ENCODE peak calls at places on chromosomes 4 and X, in four cellular contexts. V is CD8-positive, alpha-beta memory T cell; N is astrocyte; S is uterus. X is an unnamed sample.

GRCh38 chr4:128831526-128832252 is 22.2 kb downstream of the JADE1 start:
- DNase-seq in S (no peak), V (no peak), N (peak), X (no peak)

GRCh38 chr4:173990126-173990878 is 293.2 kb downstream of the FBXO8 start:
- DNase-seq in N (peak), S (peak), V (no peak), X (no peak)

GRCh38 chr4:104416725-104417363 is 77.8 kb downstream of the CXXC4 start:
- DNase-seq in N (no peak), V (no peak), S (no peak), X (no peak)

GRCh38 chrX:19698125-19698524 is 182.8 kb upstream of the MAP3K15 start:
- DNase-seq in N (peak), V (no peak), S (no peak), X (no peak)

GRCh38 chr4:106247600-106247999 is 68.4 kb downstream of the TBCK start:
- DNase-seq in V (no peak), N (no peak), S (no peak), X (no peak)

GRCh38 chrX:139929876-139930275 is 3.0 kb downstream of the ATP11C start:
- DNase-seq in S (no peak), V (no peak), N (no peak), X (no peak)

GRCh38 chrX:68732906-68733493 is 85.5 kb downstream of the STARD8 start:
- DNase-seq in N (peak), S (no peak), V (peak), X (peak)

GRCh38 chrX:68980906-68981616 is 152.2 kb downstream of the EFNB1 start:
- DNase-seq in N (no peak), V (no peak), S (no peak), X (no peak)

GRCh38 chr4:113292371-113293042 is 243.1 kb downstream of the ANK2 start:
- DNase-seq in V (no peak), N (peak), S (peak), X (no peak)

GRCh38 chr4:149997881-149998421 is 80.3 kb upstream of the DCLK2 start:
- DNase-seq in V (no peak), N (peak), S (no peak), X (no peak)

X was measured in CD4-positive, alpha-beta T cell.